ENCODE peak calls at places on chromosomes 16 and 17, in nine cellular contexts. One of them, this sample, is unnamed. For H3K27me3, the result is how much of the 10 kb centered on the place peaks cover.

GRCh38 chr17:5254903-5255521 is 20.4 kb upstream of the SCIMP start:
- DNase-seq in HCT116: no peak
- DNase-seq in adrenal gland: peak
- DNase-seq in tibial nerve: no peak
- DNase-seq in breast epithelium: no peak
- DNase-seq in endothelial cell of umbilical vein: no peak
- DNase-seq in prostate gland: no peak
- DNase-seq in uterus: no peak
- DNase-seq in body of pancreas: no peak
- DNase-seq in this sample: no peak

GRCh38 chr17:74485012-74485743 is 18.7 kb downstream of the CD300A start:
- DNase-seq in HCT116: no peak
- DNase-seq in adrenal gland: no peak
- DNase-seq in tibial nerve: no peak
- DNase-seq in breast epithelium: no peak
- DNase-seq in endothelial cell of umbilical vein: no peak
- DNase-seq in prostate gland: no peak
- DNase-seq in uterus: no peak
- DNase-seq in body of pancreas: no peak
- DNase-seq in this sample: no peak

GRCh38 chr17:80388175-80388574 is 26.8 kb upstream of the ENDOV start:
- DNase-seq in HCT116: no peak
- DNase-seq in adrenal gland: no peak
- DNase-seq in tibial nerve: no peak
- DNase-seq in breast epithelium: no peak
- DNase-seq in endothelial cell of umbilical vein: no peak
- DNase-seq in prostate gland: no peak
- DNase-seq in uterus: no peak
- DNase-seq in body of pancreas: no peak
- DNase-seq in this sample: no peak

GRCh38 chr17:79671387-79671752 is 59.4 kb upstream of the ENPP7 start:
- DNase-seq in HCT116: no peak
- DNase-seq in adrenal gland: no peak
- DNase-seq in tibial nerve: no peak
- DNase-seq in breast epithelium: peak
- DNase-seq in endothelial cell of umbilical vein: no peak
- DNase-seq in prostate gland: no peak
- DNase-seq in uterus: no peak
- DNase-seq in body of pancreas: no peak
- DNase-seq in this sample: no peak

GRCh38 chr17:69870091-69870530 is 204.9 kb upstream of the KCNJ16 start:
- DNase-seq in HCT116: no peak
- DNase-seq in adrenal gland: no peak
- DNase-seq in tibial nerve: no peak
- DNase-seq in breast epithelium: no peak
- DNase-seq in endothelial cell of umbilical vein: peak
- DNase-seq in prostate gland: no peak
- DNase-seq in uterus: no peak
- DNase-seq in body of pancreas: no peak
- DNase-seq in this sample: no peak

GRCh38 chr16:17476414-17477259 is 5.9 kb upstream of the XYLT1 start:
- DNase-seq in HCT116: peak
- DNase-seq in adrenal gland: peak
- DNase-seq in tibial nerve: peak
- DNase-seq in breast epithelium: no peak
- DNase-seq in endothelial cell of umbilical vein: peak
- DNase-seq in prostate gland: peak
- DNase-seq in uterus: peak
- DNase-seq in body of pancreas: peak
- DNase-seq in this sample: no peak

GRCh38 chr16:56709686-56710040 is 20.3 kb upstream of the NUP93 start:
- DNase-seq in HCT116: no peak
- DNase-seq in adrenal gland: no peak
- DNase-seq in tibial nerve: no peak
- DNase-seq in breast epithelium: no peak
- DNase-seq in endothelial cell of umbilical vein: no peak
- DNase-seq in prostate gland: no peak
- DNase-seq in uterus: no peak
- DNase-seq in body of pancreas: no peak
- DNase-seq in this sample: no peak

GRCh38 chr16:47008174-47008573 is 34.7 kb upstream of the DNAJA2 start:
- DNase-seq in HCT116: no peak
- DNase-seq in adrenal gland: no peak
- DNase-seq in tibial nerve: no peak
- DNase-seq in breast epithelium: no peak
- DNase-seq in endothelial cell of umbilical vein: no peak
- DNase-seq in prostate gland: no peak
- DNase-seq in uterus: no peak
- DNase-seq in body of pancreas: no peak
- DNase-seq in this sample: no peak

GRCh38 chr16:64225696-64226095 is 896.2 kb downstream of the CDH11 start:
- DNase-seq in HCT116: no peak
- DNase-seq in adrenal gland: no peak
- DNase-seq in tibial nerve: no peak
- DNase-seq in breast epithelium: no peak
- DNase-seq in endothelial cell of umbilical vein: no peak
- DNase-seq in prostate gland: no peak
- DNase-seq in uterus: no peak
- DNase-seq in body of pancreas: no peak
- DNase-seq in this sample: no peak

GRCh38 chr17:69188064-69188463 is 40.6 kb downstream of the ABCA10 start:
- DNase-seq in HCT116: no peak
- DNase-seq in adrenal gland: no peak
- DNase-seq in tibial nerve: no peak
- DNase-seq in breast epithelium: no peak
- DNase-seq in endothelial cell of umbilical vein: no peak
- DNase-seq in prostate gland: no peak
- DNase-seq in uterus: no peak
- DNase-seq in body of pancreas: no peak
- DNase-seq in this sample: no peak

GRCh38 chr17:74568116-74568873 is 986 bp upstream of the CD300H start:
- DNase-seq in HCT116: no peak
- DNase-seq in adrenal gland: no peak
- DNase-seq in tibial nerve: no peak
- DNase-seq in breast epithelium: no peak
- DNase-seq in endothelial cell of umbilical vein: no peak
- DNase-seq in prostate gland: no peak
- DNase-seq in uterus: no peak
- DNase-seq in body of pancreas: no peak
- DNase-seq in this sample: no peak

GRCh38 chr16:77330332-77331043 is 104.3 kb downstream of the ADAMTS18 start:
- DNase-seq in HCT116: no peak
- DNase-seq in adrenal gland: no peak
- DNase-seq in tibial nerve: no peak
- DNase-seq in breast epithelium: no peak
- DNase-seq in endothelial cell of umbilical vein: no peak
- DNase-seq in prostate gland: no peak
- DNase-seq in uterus: no peak
- DNase-seq in body of pancreas: no peak
- DNase-seq in this sample: no peak

GRCh38 chr16:82011199-82011641 is at the start of gene SDR42E1:
- DNase-seq in HCT116: peak
- DNase-seq in adrenal gland: no peak
- DNase-seq in tibial nerve: no peak
- DNase-seq in breast epithelium: peak
- DNase-seq in endothelial cell of umbilical vein: no peak
- DNase-seq in prostate gland: peak
- DNase-seq in uterus: no peak
- DNase-seq in body of pancreas: peak
- DNase-seq in this sample: no peak

GRCh38 chr17:78356163-78356713 is 3.6 kb downstream of the SOCS3 start:
- DNase-seq in HCT116: no peak
- DNase-seq in adrenal gland: peak
- DNase-seq in tibial nerve: no peak
- DNase-seq in breast epithelium: no peak
- DNase-seq in endothelial cell of umbilical vein: no peak
- DNase-seq in prostate gland: no peak
- DNase-seq in uterus: no peak
- DNase-seq in body of pancreas: no peak
- DNase-seq in this sample: no peak

GRCh38 chr16:30657866-30658730 is at the start of gene FBRS:
- DNase-seq in HCT116: peak
- DNase-seq in adrenal gland: peak
- DNase-seq in tibial nerve: peak
- DNase-seq in breast epithelium: peak
- DNase-seq in endothelial cell of umbilical vein: peak
- DNase-seq in prostate gland: peak
- DNase-seq in uterus: peak
- DNase-seq in body of pancreas: peak
- DNase-seq in this sample: peak

GRCh38 chr16:30660424-30661251 is 2.4 kb downstream of the FBRS start:
- DNase-seq in HCT116: no peak
- DNase-seq in adrenal gland: no peak
- DNase-seq in tibial nerve: no peak
- DNase-seq in breast epithelium: no peak
- DNase-seq in endothelial cell of umbilical vein: peak
- DNase-seq in prostate gland: no peak
- DNase-seq in uterus: no peak
- DNase-seq in body of pancreas: no peak
- DNase-seq in this sample: no peak

GRCh38 chr16:30656974-30657865 is 1.0 kb upstream of the FBRS start:
- DNase-seq in HCT116: no peak
- DNase-seq in adrenal gland: peak
- DNase-seq in tibial nerve: no peak
- DNase-seq in breast epithelium: no peak
- DNase-seq in endothelial cell of umbilical vein: no peak
- DNase-seq in prostate gland: no peak
- DNase-seq in uterus: no peak
- DNase-seq in body of pancreas: no peak
- DNase-seq in this sample: no peak

GRCh38 chr16:30658731-30659506 is 688 bp downstream of the FBRS start:
- DNase-seq in HCT116: peak
- DNase-seq in adrenal gland: peak
- DNase-seq in tibial nerve: peak
- DNase-seq in breast epithelium: no peak
- DNase-seq in endothelial cell of umbilical vein: no peak
- DNase-seq in prostate gland: peak
- DNase-seq in uterus: peak
- DNase-seq in body of pancreas: peak
- DNase-seq in this sample: peak

GRCh38 chr16:30659507-30660423 is 1.5 kb downstream of the FBRS start:
- DNase-seq in HCT116: no peak
- DNase-seq in adrenal gland: peak
- DNase-seq in tibial nerve: no peak
- DNase-seq in breast epithelium: no peak
- DNase-seq in endothelial cell of umbilical vein: peak
- DNase-seq in prostate gland: peak
- DNase-seq in uterus: no peak
- DNase-seq in body of pancreas: peak
- DNase-seq in this sample: peak
- TF ChIP-seq POLR2A in HCT116: no peak
- TF ChIP-seq POLR2A in adrenal gland: peak
- TF ChIP-seq POLR2A in tibial nerve: no peak
- TF ChIP-seq POLR2A in breast epithelium: no peak
- TF ChIP-seq POLR2A in endothelial cell of umbilical vein: no peak
- TF ChIP-seq POLR2A in prostate gland: no peak
- TF ChIP-seq POLR2A in uterus: no peak
- TF ChIP-seq POLR2A in body of pancreas: no peak
- TF ChIP-seq POLR2A in this sample: no peak

DNA sequence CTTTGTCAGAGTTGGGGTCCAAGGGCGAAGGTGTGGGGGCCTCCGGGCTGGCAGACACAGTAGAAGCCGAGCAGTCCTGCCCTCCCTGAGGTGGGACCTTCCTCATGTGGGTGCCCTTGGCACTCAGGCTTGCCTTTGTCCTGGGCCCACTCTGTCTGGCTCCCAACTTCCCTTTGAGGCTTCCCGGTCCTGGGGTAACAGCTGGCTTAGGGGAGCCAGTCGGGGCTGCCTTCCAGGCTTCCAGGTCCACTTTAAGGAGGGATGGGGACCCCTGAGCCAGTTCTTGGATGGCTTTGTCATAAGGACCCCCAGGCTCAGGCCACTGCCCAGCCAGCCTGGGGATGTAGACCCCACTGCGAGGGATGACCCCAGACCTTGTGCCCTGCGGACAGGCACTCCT is 7.8 kb downstream of the GAS2L2 start:
- DNase-seq in HCT116: no peak
- DNase-seq in adrenal gland: no peak
- DNase-seq in tibial nerve: no peak
- DNase-seq in breast epithelium: no peak
- DNase-seq in endothelial cell of umbilical vein: no peak
- DNase-seq in prostate gland: no peak
- DNase-seq in uterus: no peak
- DNase-seq in body of pancreas: no peak
- DNase-seq in this sample: no peak
- H3K27me3 ChIP-seq in HCT116: under half
- H3K27me3 ChIP-seq in adrenal gland: under half
- H3K27me3 ChIP-seq in tibial nerve: half or more
- H3K27me3 ChIP-seq in breast epithelium: under half
- H3K27me3 ChIP-seq in endothelial cell of umbilical vein: under half
- H3K27me3 ChIP-seq in prostate gland: under half
- H3K27me3 ChIP-seq in uterus: under half
- H3K27me3 ChIP-seq in body of pancreas: under half
- H3K27me3 ChIP-seq in this sample: under half

GRCh38 chr16:86663691-86664517 is 85.6 kb downstream of the FOXL1 start:
- DNase-seq in HCT116: no peak
- DNase-seq in adrenal gland: no peak
- DNase-seq in tibial nerve: no peak
- DNase-seq in breast epithelium: no peak
- DNase-seq in endothelial cell of umbilical vein: peak
- DNase-seq in prostate gland: no peak
- DNase-seq in uterus: no peak
- DNase-seq in body of pancreas: no peak
- DNase-seq in this sample: no peak
- TF ChIP-seq POLR2A in HCT116: no peak
- TF ChIP-seq POLR2A in adrenal gland: no peak
- TF ChIP-seq POLR2A in tibial nerve: no peak
- TF ChIP-seq POLR2A in breast epithelium: no peak
- TF ChIP-seq POLR2A in endothelial cell of umbilical vein: peak
- TF ChIP-seq POLR2A in prostate gland: no peak
- TF ChIP-seq POLR2A in uterus: no peak
- TF ChIP-seq POLR2A in body of pancreas: no peak
- TF ChIP-seq POLR2A in this sample: no peak

DNA sequence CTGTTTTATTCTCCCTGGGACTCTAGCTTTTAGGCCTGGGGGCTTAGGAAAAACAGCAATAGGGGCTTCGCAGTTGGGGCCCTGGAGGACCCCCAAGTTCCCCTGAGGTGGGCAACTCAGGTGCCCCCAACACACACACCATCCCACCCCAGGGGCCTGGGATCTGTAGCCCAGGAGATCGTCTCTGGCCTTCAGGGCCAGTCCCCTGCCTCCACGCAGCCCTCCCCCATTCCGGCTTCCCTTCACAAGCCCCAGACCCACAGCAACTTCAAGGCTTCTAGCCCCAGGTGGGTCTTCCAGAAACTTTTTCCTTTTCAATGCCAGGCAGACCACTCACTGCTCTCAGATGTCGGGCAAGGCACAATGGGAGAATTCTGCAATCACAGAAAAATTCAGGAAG is 79.4 kb downstream of the C16orf78 start:
- DNase-seq in HCT116: no peak
- DNase-seq in adrenal gland: no peak
- DNase-seq in tibial nerve: no peak
- DNase-seq in breast epithelium: no peak
- DNase-seq in endothelial cell of umbilical vein: no peak
- DNase-seq in prostate gland: no peak
- DNase-seq in uterus: no peak
- DNase-seq in body of pancreas: peak
- DNase-seq in this sample: no peak
- H3K27me3 ChIP-seq in HCT116: under half
- H3K27me3 ChIP-seq in adrenal gland: under half
- H3K27me3 ChIP-seq in tibial nerve: under half
- H3K27me3 ChIP-seq in breast epithelium: under half
- H3K27me3 ChIP-seq in endothelial cell of umbilical vein: under half
- H3K27me3 ChIP-seq in prostate gland: under half
- H3K27me3 ChIP-seq in uterus: under half
- H3K27me3 ChIP-seq in body of pancreas: under half
- H3K27me3 ChIP-seq in this sample: under half

This sample was measured in ovary.